ENCODE peak calls at places on chromosome 21, in four cellular contexts. N is H9, F is H1, J is neuronal stem cell. H is an unnamed sample.

GRCh38 chr21:15617968-15618367 is 111.8 kb upstream of the USP25 start:
- DNase-seq in N (no peak), F (no peak), J (peak), H (no peak)

GRCh38 chr21:34073749-34074282 is 438 bp downstream of the MRPS6 start:
- DNase-seq in N (no peak), F (peak), J (no peak), H (peak)

GRCh38 chr21:16570196-16570595 is 840.4 kb downstream of the USP25 start:
- DNase-seq in N (no peak), F (no peak), J (no peak), H (peak)

GRCh38 chr21:15192243-15192642 is 127.4 kb upstream of the NRIP1 start:
- DNase-seq in N (no peak), F (no peak), J (no peak), H (peak)

GRCh38 chr21:29382029-29382654 is 83.4 kb downstream of the BACH1 start:
- DNase-seq in N (no peak), F (no peak), J (no peak), H (peak)

GRCh38 chr21:35540950-35541632 is 492.0 kb upstream of the RUNX1 start:
- DNase-seq in N (no peak), F (no peak), J (no peak), H (peak)

GRCh38 chr21:31180256-31181088 is 142.2 kb upstream of the KRTAP19-8 start:
- DNase-seq in N (no peak), F (no peak), J (no peak), H (peak)

GRCh38 chr21:26933448-26933847 is 33.4 kb downstream of the ADAMTS5 start:
- DNase-seq in N (no peak), F (no peak), J (no peak), H (no peak)

GRCh38 chr21:34900376-34900775 is 148.7 kb downstream of the RUNX1 start:
- DNase-seq in N (no peak), F (no peak), J (no peak), H (no peak)

GRCh38 chr21:14259669-14260458 is 43.9 kb downstream of the RBM11 start:
- DNase-seq in N (no peak), F (no peak), J (peak), H (peak)

GRCh38 chr21:31456201-31456600 is 112.1 kb upstream of the TIAM1 start:
- DNase-seq in N (no peak), F (no peak), J (no peak), H (no peak)

GRCh38 chr21:32112194-32112593 is 166.7 kb downstream of the MIS18A start:
- DNase-seq in N (no peak), F (no peak), J (no peak), H (no peak)

GRCh38 chr21:14771587-14771986 is 225.5 kb upstream of the SAMSN1 start:
- DNase-seq in N (no peak), F (no peak), J (no peak), H (no peak)

GRCh38 chr21:33241846-33242245 is 12.1 kb downstream of the IFNAR2 start:
- DNase-seq in N (no peak), F (no peak), J (no peak), H (no peak)

DNA sequence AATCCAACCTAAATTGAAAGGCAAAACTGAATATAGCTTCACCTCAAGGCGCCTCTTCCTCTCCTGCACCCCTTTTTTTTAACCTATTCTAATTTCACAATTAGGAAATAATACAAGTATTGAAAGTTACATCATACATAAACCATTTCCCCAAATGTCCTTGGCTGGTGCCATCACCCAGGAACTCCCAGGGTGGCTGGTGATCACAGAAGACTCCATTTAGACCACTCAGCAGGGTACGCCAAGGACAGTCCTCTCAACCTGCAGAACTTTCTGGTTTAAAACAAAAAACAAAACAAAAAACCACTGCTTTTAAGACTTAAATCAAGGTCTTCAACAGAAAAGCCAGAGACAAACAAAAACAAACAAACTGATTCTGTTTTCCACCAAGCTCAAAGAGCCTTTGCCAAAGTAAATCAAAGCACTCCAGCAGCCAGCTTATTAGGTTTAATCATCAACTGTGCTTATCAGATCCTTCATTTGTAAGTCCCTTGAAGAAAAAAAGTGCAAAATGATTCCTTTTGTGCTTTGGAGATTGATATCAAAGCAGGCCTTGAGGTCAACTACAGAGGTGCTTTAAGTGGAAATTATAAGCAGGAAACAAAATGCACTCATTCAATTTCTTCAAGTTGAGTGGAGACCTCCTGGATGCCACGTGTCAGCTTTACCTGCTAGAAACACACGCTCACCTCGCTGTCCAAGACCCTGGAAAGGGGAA is 113.1 kb downstream of the ETS2 start:
- DNase-seq in N (no peak), F (no peak), J (no peak), H (no peak)
- H3K14ac ChIP-seq in N (no peak), F (no peak), J (no peak), H (no peak)

GRCh38 chr21:42892931-42893660 is at the start of gene NDUFV3:
- DNase-seq in N (peak), F (peak), J (peak), H (peak)

GRCh38 chr21:42883921-42884320 is 4.6 kb upstream of the WDR4 start:
- DNase-seq in N (no peak), F (no peak), J (no peak), H (peak)

GRCh38 chr21:42892582-42892930 is 553 bp upstream of the NDUFV3 start:
- DNase-seq in N (no peak), F (no peak), J (peak), H (no peak)

GRCh38 chr21:42887321-42887720 is 5.8 kb upstream of the NDUFV3 start:
- DNase-seq in N (no peak), F (no peak), J (no peak), H (no peak)
- H3K14ac ChIP-seq in N (no peak), F (no peak), J (no peak), H (no peak)

DNA sequence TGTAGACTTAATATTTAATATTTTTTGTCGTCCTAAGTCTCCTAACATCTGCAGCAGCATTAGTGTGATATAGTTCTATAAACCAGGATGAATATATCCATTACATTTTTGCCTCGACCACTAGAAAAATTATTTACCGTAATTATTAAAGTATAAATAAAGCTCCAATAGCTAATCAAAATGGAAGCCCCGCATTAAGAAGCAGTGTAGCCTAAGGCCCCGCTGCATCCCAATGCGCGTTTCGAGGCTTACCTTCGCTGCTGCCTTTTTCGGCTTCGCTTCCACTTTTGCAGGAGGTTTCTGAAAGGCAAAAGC is 891 bp downstream of the HMGN1 start:
- DNase-seq in N (no peak), F (no peak), J (no peak), H (no peak)
- H3K14ac ChIP-seq in N (peak), F (no peak), J (no peak), H (peak)

GRCh38 chr21:25564349-25564948 is 42.8 kb downstream of the MRPL39 start:
- DNase-seq in N (no peak), F (no peak), J (no peak), H (no peak)

GRCh38 chr21:25562660-25563059 is 44.6 kb downstream of the MRPL39 start:
- DNase-seq in N (no peak), F (no peak), J (no peak), H (no peak)

GRCh38 chr21:25560151-25560783 is 47.0 kb downstream of the MRPL39 start:
- DNase-seq in N (no peak), F (no peak), J (no peak), H (peak)

GRCh38 chr21:25563399-25564116 is 43.7 kb downstream of the MRPL39 start:
- DNase-seq in N (no peak), F (no peak), J (no peak), H (no peak)

DNA sequence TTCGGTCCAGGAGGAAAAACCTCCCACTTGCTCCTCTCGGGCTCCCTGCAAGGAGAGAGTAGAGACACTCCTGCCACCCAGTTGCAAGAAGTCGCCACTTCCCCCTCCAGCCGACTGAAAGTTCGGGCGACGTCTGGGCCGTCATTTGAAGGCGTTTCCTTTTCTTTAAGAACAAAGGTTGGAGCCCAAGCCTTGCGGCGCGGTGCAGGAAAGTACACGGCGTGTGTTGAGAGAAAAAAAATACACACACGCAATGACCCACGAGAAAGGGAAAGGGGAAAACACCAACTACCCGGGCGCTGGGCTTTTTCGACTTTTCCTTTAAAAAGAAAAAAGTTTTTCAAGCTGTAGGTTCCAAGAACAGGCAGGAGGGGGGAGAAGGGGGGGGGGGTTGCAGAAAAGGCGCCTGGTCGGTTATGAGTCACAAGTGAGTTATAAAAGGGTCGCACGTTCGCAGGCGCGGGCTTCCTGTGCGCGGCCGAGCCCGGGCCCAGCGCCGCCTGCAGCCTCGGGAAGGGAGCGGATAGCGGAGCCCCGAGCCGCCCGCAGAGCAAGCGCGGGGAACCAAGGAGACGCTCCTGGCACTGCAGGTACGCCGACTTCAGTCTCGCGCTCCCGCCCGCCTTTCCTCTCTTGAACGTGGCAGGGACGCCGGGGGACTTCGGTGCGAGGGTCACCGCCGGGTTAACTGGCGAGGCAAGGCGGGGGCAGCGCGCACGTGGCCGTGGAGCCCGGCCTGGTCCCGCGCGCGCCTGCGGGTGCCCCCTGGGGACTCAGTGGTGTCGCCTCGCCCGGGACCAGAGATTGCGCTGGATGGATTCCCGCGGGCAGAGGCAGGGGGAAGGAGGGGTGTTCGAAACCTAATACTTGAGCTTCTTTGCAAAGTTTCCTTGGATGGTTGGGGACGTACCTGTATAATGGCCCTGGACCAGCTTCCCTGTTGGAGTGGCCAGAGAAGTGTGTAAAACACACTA is 45.3 kb downstream of the MRPL39 start:
- DNase-seq in N (peak), F (peak), J (peak), H (peak)
- H3K14ac ChIP-seq in N (peak), F (no peak), J (no peak), H (no peak)

GRCh38 chr21:19987671-19988070 is 1010.5 kb upstream of the NCAM2 start:
- DNase-seq in N (no peak), F (no peak), J (no peak), H (no peak)

GRCh38 chr21:19981938-19982337 is 1016.3 kb upstream of the NCAM2 start:
- DNase-seq in N (no peak), F (no peak), J (no peak), H (no peak)

GRCh38 chr21:19986396-19986795 is 1011.8 kb upstream of the NCAM2 start:
- DNase-seq in N (no peak), F (no peak), J (no peak), H (no peak)
- H3K14ac ChIP-seq in N (no peak), F (no peak), J (no peak), H (no peak)

GRCh38 chr21:45900034-45900868 is 81.3 kb upstream of the COL6A1 start:
- DNase-seq in N (no peak), F (no peak), J (no peak), H (no peak)

GRCh38 chr21:45899317-45900033 is 82.1 kb upstream of the COL6A1 start:
- DNase-seq in N (no peak), F (no peak), J (no peak), H (no peak)

GRCh38 chr21:45905196-45905595 is 76.4 kb upstream of the COL6A1 start:
- DNase-seq in N (no peak), F (no peak), J (no peak), H (no peak)

GRCh38 chr21:45901061-45901690 is 80.4 kb upstream of the COL6A1 start:
- DNase-seq in N (no peak), F (no peak), J (no peak), H (no peak)

DNA sequence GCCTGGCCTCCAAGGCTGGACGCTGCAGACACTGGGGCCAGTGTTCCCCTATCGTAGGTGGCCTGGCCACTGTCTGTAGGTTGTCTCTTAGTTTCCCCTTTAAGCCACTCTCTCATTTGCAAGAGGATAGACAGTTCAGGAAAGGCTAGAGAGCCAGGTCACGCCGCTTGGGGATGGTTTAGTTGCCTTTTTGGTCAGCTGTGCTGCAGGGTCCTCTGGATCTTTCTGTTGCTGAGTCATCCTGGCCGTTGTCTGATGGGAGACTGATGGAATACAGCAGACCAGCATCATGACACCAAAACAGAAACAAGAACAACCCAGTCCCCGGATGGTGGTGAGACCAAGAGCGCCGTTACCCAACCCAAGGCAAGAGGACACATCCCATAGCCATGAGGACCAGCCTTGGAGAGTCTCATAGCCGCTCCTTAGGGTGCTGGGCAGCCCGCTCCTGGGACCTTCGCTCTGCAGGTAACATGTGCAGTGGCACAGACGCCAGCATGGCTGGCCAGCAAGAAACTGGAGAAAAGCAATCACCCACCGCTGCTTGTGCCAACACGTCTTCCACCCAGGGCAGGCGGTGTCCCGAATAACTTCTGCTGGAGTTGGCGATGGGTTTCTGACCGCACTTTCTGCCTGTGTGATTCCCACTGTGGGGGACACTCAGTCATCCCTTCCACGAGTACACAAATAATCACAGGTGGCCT is 79.1 kb upstream of the COL6A1 start:
- DNase-seq in N (no peak), F (no peak), J (no peak), H (no peak)
- H3K14ac ChIP-seq in N (no peak), F (no peak), J (no peak), H (no peak)

GRCh38 chr21:46064870-46065214 is 33.1 kb upstream of the COL6A2 start:
- DNase-seq in N (peak), F (no peak), J (no peak), H (no peak)
- H3K14ac ChIP-seq in N (no peak), F (no peak), J (no peak), H (no peak)

H was measured in trophoblast cell.